ENCODE peak calls at places on chromosomes 4 and X, in four cellular contexts. M is neural progenitor cell, Y is osteoblast, K is astrocyte. Z is an unnamed sample. For H3K4me1, the result is how much of the 10 kb centered on the place peaks cover.

GRCh38 chr4:186807809-186808634 is 84.4 kb upstream of the FAT1 start:
- DNase-seq in M (no peak), Y (no peak), K (peak), Z (no peak)

GRCh38 chr4:165972747-165973146 is 99.7 kb downstream of the TLL1 start:
- DNase-seq in M (no peak), Y (peak), K (peak), Z (no peak)

GRCh38 chrX:56554870-56555269 is 8.6 kb upstream of the UBQLN2 start:
- DNase-seq in M (no peak), Y (no peak), K (no peak), Z (no peak)

GRCh38 chrX:56788229-56788628 is 59.2 kb downstream of the NBDY start:
- DNase-seq in M (no peak), Y (no peak), K (no peak), Z (peak)

GRCh38 chrX:129769467-129770154 is 10.1 kb upstream of the SASH3 start:
- DNase-seq in M (peak), Y (no peak), K (no peak), Z (peak)

GRCh38 chr4:172997851-172998250 is 170.8 kb upstream of the GALNT7 start:
- DNase-seq in M (no peak), Y (peak), K (no peak), Z (no peak)

GRCh38 chr4:77433102-77433733 is 172.4 kb upstream of the CXCL13 start:
- DNase-seq in M (peak), Y (no peak), K (peak), Z (peak)

GRCh38 chrX:69113723-69114122 is 51.5 kb downstream of the PJA1 start:
- DNase-seq in M (no peak), Y (peak), K (no peak), Z (no peak)

GRCh38 chr4:113540859-113541258 is 220.7 kb downstream of the CAMK2D start:
- DNase-seq in M (no peak), Y (no peak), K (peak), Z (no peak)

DNA sequence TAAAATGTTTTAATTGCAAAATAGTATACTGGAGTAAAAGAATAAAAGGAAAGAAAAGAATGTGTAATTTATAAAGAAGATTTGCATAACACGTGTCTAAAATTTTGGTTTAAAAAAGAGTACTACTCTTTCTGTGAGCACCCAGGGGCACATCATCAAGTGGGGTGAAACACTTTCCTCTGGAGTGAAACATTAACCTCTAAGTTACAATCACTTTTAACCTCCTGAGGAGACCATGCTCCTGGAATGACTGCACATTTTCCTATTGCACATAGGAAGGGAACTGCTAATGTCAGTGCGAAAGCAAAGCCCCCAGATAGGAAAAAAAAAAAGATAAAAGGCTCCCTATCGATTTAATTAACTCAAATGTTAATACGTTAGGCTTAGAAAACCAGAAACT is 13.3 kb downstream of the VEGFC start:
- DNase-seq in M (no peak), Y (no peak), K (no peak), Z (no peak)
- H3K4me1 ChIP-seq in M (under half), Y (half or more), K (under half), Z (under half)

GRCh38 chrX:70635669-70636068 is 191.0 kb downstream of the DLG3 start:
- DNase-seq in M (no peak), Y (peak), K (no peak), Z (no peak)
- H3K4me3 ChIP-seq in M (no peak), Y (no peak), K (no peak), Z (no peak)

DNA sequence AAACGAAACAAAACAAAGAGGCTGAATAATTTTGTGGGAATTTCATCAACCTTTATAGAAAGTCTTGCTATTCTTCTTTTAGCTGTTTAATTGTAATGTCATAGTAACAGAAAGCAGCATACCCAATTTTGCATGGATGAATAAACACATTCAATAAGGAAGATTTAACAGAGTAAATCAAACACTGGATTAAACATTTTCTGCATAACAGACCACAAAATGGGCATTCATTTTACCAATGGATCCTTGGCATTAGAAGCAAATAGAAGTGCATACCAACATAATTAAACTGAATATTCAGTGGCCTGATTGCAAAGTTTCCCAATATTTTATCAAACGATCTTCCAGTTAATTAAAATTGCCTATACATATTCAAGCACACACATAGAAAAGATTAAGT is 4.4 kb upstream of the CHM start:
- DNase-seq in M (no peak), Y (no peak), K (no peak), Z (no peak)
- H3K4me1 ChIP-seq in M (under half), Y (under half), K (under half), Z (under half)

GRCh38 chr4:87739494-87739893 is 59.9 kb upstream of the IBSP start:
- DNase-seq in M (no peak), Y (no peak), K (no peak), Z (no peak)

GRCh38 chr4:87746001-87746400 is 53.4 kb upstream of the IBSP start:
- DNase-seq in M (no peak), Y (no peak), K (no peak), Z (no peak)

DNA sequence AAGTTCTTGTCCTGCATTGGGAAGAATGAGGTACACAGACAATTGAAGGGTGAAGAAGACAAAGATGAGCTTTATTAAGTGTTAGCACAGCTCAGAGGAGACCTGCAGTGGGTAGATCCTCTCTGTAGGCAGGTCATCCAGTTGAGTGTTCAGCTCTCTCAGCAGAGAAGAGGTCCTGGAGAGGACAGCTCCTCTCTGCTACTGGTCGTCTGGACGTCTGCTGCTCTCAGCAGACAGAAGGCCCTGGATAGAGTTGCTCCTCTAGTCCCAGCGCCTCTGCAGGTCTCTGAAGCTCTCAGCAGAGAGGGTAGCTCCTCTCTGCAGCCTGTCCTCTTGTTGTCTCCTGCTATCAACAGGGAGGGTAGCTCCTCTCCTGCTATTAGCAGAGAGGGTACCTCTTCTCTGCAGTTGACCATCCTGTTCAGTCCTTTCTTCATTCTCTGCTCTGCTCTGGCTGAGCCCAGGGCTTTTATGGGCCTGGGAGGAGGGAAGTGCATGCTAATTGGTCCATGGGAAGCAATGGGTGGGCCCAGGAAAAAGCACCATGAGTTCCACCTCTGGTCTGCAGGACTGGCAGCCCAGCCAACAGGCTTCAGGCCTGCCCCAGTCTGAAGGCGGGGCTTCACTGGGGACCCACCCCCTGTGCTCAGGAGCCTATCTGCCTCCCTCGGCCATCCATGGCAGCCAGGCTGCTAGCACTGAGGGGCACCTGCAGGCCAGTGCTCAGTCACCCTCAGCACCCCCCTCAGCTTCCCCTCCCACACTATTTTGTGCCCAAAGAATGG is 54.1 kb upstream of the IBSP start:
- DNase-seq in M (no peak), Y (no peak), K (no peak), Z (no peak)
- H3K4me3 ChIP-seq in M (no peak), Y (no peak), K (no peak), Z (no peak)